ENCODE peak calls at places on chromosomes 3 and 15, in eight cellular contexts. L, K, Q, Y, R, Z, S and E are unnamed samples. For H3K36me3, the result is how much of the 10 kb centered on the place peaks cover.

GRCh38 chr3:47430606-47431005 is 45.1 kb downstream of the SCAP start:
- DNase-seq in Y (no peak), L (no peak), Q (no peak), S (no peak), K (no peak), Z (no peak), R (no peak), E (no peak)

GRCh38 chr3:146157325-146158060 is 3.5 kb downstream of the PLOD2 start:
- DNase-seq in Y (no peak), S (no peak), R (no peak), K (no peak), Z (no peak), L (no peak), Q (no peak), E (no peak)

GRCh38 chr3:133944181-133944580 is 48.5 kb upstream of the RAB6B start:
- DNase-seq in K (no peak), Y (no peak), R (peak), L (no peak), Q (peak), Z (no peak), S (peak), E (no peak)

GRCh38 chr3:42891042-42891441 is 14.9 kb upstream of the ZNF662 start:
- DNase-seq in Y (no peak), R (no peak), S (peak), Q (no peak), K (no peak), L (peak), Z (no peak), E (no peak)

GRCh38 chr3:123414958-123415792 is 33.7 kb downstream of the ADCY5 start:
- DNase-seq in S (no peak), Z (no peak), Y (no peak), Q (no peak), L (peak), R (no peak), K (no peak), E (no peak)

GRCh38 chr3:137300703-137301102 is 342.9 kb downstream of the IL20RB start:
- DNase-seq in S (no peak), Z (no peak), Y (no peak), L (no peak), Q (no peak), K (no peak), R (no peak), E (no peak)

GRCh38 chr3:63625161-63625560 is 27.3 kb upstream of the SNTN start:
- DNase-seq in K (no peak), Y (no peak), L (no peak), R (no peak), Z (no peak), S (peak), Q (peak), E (no peak)

GRCh38 chr3:55180936-55181535 is 253.2 kb upstream of the LRTM1 start:
- DNase-seq in L (peak), K (peak), Z (peak), R (no peak), Y (peak), S (no peak), Q (no peak), E (peak)

GRCh38 chr15:44038801-44039200 is 156.3 kb downstream of the FRMD5 start:
- DNase-seq in K (peak), Y (peak), Q (peak), S (peak), L (peak), Z (no peak), R (no peak), E (no peak)

GRCh38 chr15:25775317-25775912 is 87.7 kb downstream of the ATP10A start:
- DNase-seq in Q (peak), Z (no peak), K (no peak), R (peak), Y (peak), S (peak), L (peak), E (no peak)

GRCh38 chr15:71447328-71448250 is 332.3 kb downstream of the THSD4 start:
- DNase-seq in K (no peak), Q (peak), Y (no peak), L (no peak), Z (peak), R (no peak), S (peak), E (no peak)

GRCh38 chr15:70033529-70034140 is 64.1 kb downstream of the TLE3 start:
- DNase-seq in Q (peak), Y (no peak), K (no peak), S (peak), R (peak), Z (peak), L (peak), E (no peak)

GRCh38 chr15:69074843-69075224 is 60.3 kb downstream of the NOX5 start:
- DNase-seq in Q (no peak), K (peak), R (no peak), S (peak), L (peak), Z (no peak), Y (no peak), E (no peak)

GRCh38 chr3:194215392-194215791 is 79.4 kb downstream of the HES1 start:
- DNase-seq in R (no peak), Z (no peak), S (no peak), Y (no peak), Q (no peak), K (no peak), L (no peak), E (no peak)

GRCh38 chr3:11288786-11289637 is 16.8 kb downstream of the ATG7 start:
- DNase-seq in Y (peak), R (no peak), K (no peak), S (peak), Q (peak), L (no peak), Z (peak), E (peak)

GRCh38 chr3:11288021-11288491 is 15.9 kb downstream of the ATG7 start:
- DNase-seq in K (no peak), Y (no peak), R (no peak), Q (peak), L (no peak), S (peak), Z (no peak), E (no peak)

GRCh38 chr3:11289864-11290263 is 17.7 kb downstream of the ATG7 start:
- DNase-seq in K (no peak), L (no peak), R (no peak), Y (no peak), S (no peak), Q (no peak), Z (no peak), E (no peak)

GRCh38 chr3:11291808-11292207 is 19.6 kb downstream of the ATG7 start:
- DNase-seq in Z (no peak), K (no peak), Q (no peak), S (no peak), L (no peak), R (no peak), Y (no peak), E (no peak)

GRCh38 chr3:11290743-11291680 is 18.8 kb downstream of the ATG7 start:
- DNase-seq in K (no peak), R (no peak), Y (no peak), L (no peak), S (peak), Q (peak), Z (peak), E (no peak)
- H3K9ac ChIP-seq in K (no peak), R (no peak), Y (no peak), L (no peak), S (no peak), Q (peak), Z (no peak), E (no peak)

GRCh38 chr15:99696096-99696495 is 37.1 kb downstream of the LYSMD4 start:
- DNase-seq in R (no peak), Q (no peak), Y (no peak), L (no peak), K (no peak), S (no peak), Z (no peak), E (no peak)

DNA sequence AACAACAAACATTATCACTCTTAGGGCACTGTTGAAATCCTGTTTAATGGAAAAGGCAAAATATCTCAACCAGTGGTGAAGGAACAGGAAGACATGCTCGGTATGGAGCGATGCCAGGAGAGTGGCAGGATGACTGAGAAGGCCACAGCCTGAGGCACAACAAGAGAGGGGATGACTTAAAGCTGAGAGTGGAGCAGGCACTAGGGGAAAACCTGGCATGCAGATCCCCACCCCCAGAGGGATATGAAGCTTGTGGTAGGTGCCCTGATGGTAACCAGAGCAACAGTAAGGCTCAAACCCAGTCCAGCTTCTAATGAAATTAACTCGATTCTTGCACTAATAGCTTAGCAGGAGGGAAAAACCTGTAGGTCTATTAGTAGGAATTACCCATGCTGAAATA is 40.4 kb downstream of the LYSMD4 start:
- DNase-seq in S (no peak), K (no peak), L (no peak), Q (no peak), Z (no peak), R (no peak), Y (no peak), E (no peak)
- H3K36me3 ChIP-seq in S (under half), K (under half), L (under half), Q (under half), Z (under half), R (under half), Y (under half), E (half or more)

DNA sequence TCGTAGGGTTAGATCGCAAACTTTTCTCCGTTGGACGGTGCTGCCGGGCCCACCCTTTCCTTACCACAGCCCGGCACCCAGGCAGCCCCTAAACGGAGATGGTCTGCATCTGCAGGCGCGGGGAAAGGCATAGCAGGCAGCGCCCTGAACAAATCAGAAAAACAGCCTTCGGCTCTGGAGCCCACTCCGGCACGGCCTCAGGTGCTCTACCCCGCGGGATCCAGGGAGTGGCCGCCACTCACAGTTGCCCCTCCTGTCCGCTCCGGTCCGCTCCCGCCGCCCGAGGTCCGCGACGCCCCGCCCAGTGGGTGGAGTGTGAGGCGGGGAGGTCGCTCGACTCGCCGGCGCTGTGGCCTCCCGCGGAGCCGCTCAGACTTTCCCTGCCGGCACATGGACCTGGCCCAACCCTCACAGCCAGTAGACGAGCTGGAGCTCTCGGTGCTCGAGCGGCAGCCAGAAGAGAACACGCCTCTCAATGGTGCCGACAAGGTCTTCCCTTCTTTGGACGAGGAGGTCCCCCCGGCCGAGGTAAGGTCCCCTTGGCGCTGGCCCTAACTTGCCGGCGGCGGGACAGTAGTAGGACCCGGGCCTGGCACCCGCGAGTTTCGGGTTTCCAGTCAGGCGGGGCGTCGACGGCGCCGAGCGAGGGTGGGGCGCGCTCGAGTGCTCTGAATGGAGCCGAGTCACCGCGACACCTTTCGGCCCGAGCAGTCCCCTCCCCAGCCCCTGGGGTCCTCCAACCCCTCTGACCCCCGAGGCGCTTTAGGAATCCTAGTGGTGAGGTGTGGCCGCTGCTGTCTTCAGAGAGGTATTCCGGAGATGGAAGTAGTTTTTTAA is at the start of gene C3orf52:
- DNase-seq in Q (peak), Y (peak), K (peak), S (peak), R (peak), L (peak), Z (peak), E (no peak)
- H3K9ac ChIP-seq in Q (peak), Y (no peak), K (peak), S (peak), R (no peak), L (no peak), Z (no peak), E (no peak)

GRCh38 chr3:186969607-186970006 is 39.3 kb downstream of the ST6GAL1 start:
- DNase-seq in Z (no peak), Q (no peak), S (no peak), Y (no peak), K (no peak), R (no peak), L (no peak), E (no peak)
- H3K36me3 ChIP-seq in Z (under half), Q (under half), S (under half), Y (under half), K (under half), R (under half), L (under half), E (under half)

GRCh38 chr3:27802849-27803248 is 80.7 kb upstream of the EOMES start:
- DNase-seq in Y (no peak), S (no peak), Q (no peak), R (no peak), Z (no peak), K (no peak), L (no peak), E (no peak)
- H3K9ac ChIP-seq in Y (no peak), S (no peak), Q (no peak), R (no peak), Z (no peak), K (no peak), L (no peak), E (no peak)

DNA sequence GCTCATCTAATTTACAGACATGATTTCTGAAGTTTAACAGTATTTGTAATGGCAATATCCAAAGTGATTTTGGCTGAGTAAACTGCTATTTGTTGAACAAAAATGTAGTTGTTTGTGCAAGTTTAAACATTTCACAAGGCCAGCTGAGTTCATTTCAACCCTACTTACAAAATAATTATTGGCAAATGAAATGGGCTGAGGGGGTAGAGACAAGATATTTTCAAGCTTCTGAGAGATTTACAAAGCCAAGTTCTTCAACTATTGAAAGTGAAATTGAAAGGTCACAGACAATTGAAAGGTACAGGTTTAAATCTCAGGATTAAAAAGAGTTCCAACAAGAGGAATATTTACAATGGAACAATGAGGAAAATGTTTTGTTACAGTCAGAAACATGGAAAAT is 77.1 kb downstream of the DUT start:
- DNase-seq in R (no peak), K (no peak), Y (no peak), L (no peak), S (no peak), Q (no peak), Z (no peak), E (no peak)
- H3K36me3 ChIP-seq in R (under half), K (under half), Y (under half), L (under half), S (under half), Q (under half), Z (under half), E (under half)

DNA sequence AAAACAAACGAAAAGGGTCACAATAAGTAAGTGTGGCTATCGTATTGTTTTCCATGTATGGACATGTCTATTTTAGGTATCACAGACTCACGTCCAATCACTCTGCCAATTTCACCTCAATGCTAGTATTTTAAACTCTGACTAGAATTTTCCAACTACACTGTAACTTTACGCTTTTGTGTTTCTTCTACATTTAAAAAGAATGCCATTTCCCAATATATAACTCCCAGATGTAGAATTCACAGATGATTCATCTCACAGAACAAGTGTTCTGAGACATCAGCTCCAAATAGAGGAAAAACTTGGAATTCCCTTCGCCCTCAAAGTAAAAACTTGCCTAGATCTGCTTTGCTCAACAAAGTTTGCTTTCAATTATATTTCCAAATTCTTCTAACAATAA is 14.2 kb downstream of the LRIG1 start:
- DNase-seq in K (no peak), S (peak), Z (no peak), R (no peak), L (no peak), Y (no peak), Q (peak), E (no peak)
- H3K9ac ChIP-seq in K (no peak), S (no peak), Z (no peak), R (no peak), L (no peak), Y (no peak), Q (no peak), E (peak)

GRCh38 chr3:154616298-154616697 is 186.3 kb upstream of the GPR149 start:
- DNase-seq in Z (no peak), Q (no peak), S (no peak), K (no peak), L (no peak), R (peak), Y (no peak), E (no peak)

GRCh38 chr3:154615451-154615850 is 185.5 kb upstream of the GPR149 start:
- DNase-seq in Z (no peak), R (peak), S (no peak), K (no peak), Q (no peak), L (no peak), Y (no peak), E (no peak)

DNA sequence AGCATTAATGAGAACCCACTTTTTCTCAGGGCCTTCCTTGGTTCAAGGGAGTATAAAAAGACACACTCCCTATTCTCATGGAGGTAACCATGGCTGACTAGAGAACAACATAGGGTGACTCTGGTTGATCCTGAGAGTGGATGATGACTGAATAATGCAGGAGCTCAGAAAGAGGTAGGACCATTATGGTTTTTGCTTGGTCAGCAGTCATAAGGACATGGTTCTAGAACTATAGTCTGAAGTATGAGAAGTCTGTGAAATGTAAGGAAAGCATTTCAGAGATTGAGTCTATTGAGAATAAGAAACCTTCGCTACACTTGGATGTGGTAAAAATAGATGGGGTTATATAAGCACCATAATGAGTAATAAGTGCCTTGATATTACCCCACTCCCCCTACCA is 184.1 kb upstream of the GPR149 start:
- DNase-seq in R (no peak), Y (no peak), L (no peak), Q (no peak), K (no peak), S (no peak), Z (no peak), E (no peak)
- H3K36me3 ChIP-seq in R (under half), Y (under half), L (under half), Q (under half), K (under half), S (under half), Z (under half), E (under half)

DNA sequence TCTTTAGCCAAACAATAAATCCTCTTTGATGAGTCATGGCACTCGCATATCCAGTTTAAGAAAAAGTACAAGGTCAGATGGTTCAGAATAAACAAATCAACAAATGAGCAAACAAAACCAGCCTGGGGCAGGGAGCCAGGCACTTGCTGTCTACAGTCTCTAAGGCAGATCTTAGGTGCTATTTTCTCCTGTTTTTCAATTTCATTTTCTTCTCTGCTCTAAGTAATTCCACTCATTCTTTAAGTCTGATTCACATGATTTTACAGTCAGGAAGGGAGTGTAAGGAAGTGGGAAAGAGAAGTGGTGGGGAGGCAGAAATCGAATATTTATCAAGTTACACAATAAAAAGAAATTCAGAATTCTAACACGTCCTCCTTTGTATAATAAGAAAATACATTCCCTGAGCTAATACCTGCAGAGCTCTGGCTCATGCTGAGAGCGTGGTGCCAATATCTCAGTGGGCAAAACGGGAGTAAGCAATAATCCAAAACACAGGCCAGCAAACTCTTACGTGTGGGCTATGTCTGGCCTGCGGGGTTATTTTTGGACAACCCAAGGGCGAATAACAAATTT is 298.6 kb downstream of the ADAMTS17 start:
- DNase-seq in R (no peak), Q (peak), Z (peak), S (peak), Y (no peak), L (no peak), K (no peak), E (no peak)
- H3K9ac ChIP-seq in R (no peak), Q (no peak), Z (no peak), S (no peak), Y (no peak), L (no peak), K (no peak), E (no peak)